ENCODE peak calls at places on chromosomes 6 and 20, in five cellular contexts. P is HFF-Myc, B is RWPE1, C is WTC11, W is AG09319. L is an unnamed sample.
A peak's percentile ranks its signal among the peaks of the same experiment; 100 is the strongest.

GRCh38 chr6:114364295-114364694 is 21.5 kb upstream of the HS3ST5 start:
- DNase-seq in B (peak; percentile 27), C (peak; percentile 21), W (no peak), P (no peak), L (no peak)

GRCh38 chr6:148200302-148200701 is 142.3 kb upstream of the SASH1 start:
- DNase-seq in W (no peak), C (no peak), P (no peak), B (no peak), L (no peak)

GRCh38 chr20:38975539-38976120 is 13.5 kb downstream of the DHX35 start:
- DNase-seq in W (no peak), C (no peak), P (no peak), B (no peak), L (no peak)

GRCh38 chr20:2742934-2743559 is 50.5 kb downstream of the EBF4 start:
- DNase-seq in W (no peak), P (peak; percentile 32), C (peak; percentile 82), B (peak; percentile 71), L (no peak)

GRCh38 chr6:149059557-149059956 is 258.0 kb upstream of the TAB2 start:
- DNase-seq in B (no peak), P (no peak), C (no peak), W (no peak), L (no peak)

GRCh38 chr20:60330461-60330860 is 372.2 kb downstream of the CDH26 start:
- DNase-seq in B (no peak), P (no peak), C (no peak), W (no peak), L (no peak)

GRCh38 chr6:63307581-63308246 is 12.1 kb downstream of the LGSN start:
- DNase-seq in C (no peak), B (peak; percentile 57), P (peak; percentile 16), W (peak; percentile 2), L (no peak)

GRCh38 chr6:166253277-166254229 is 54.6 kb downstream of the PRR18 start:
- DNase-seq in P (no peak), C (peak; percentile 45), B (peak; percentile 8), W (no peak), L (no peak)

GRCh38 chr6:20620043-20620442 is 85.8 kb downstream of the CDKAL1 start:
- DNase-seq in B (no peak), P (no peak), C (no peak), W (no peak), L (no peak)

GRCh38 chr20:41078329-41078728 is 49.7 kb downstream of the TOP1 start:
- DNase-seq in W (peak; percentile 24), C (no peak), B (peak; percentile 53), P (no peak), L (no peak)

GRCh38 chr6:33112148-33112547 is 36.4 kb downstream of the HLA-DPB1 start:
- DNase-seq in W (no peak), C (no peak), P (no peak), B (peak; percentile 84), L (no peak)

GRCh38 chr20:10780901-10781300 is 107.1 kb upstream of the JAG1 start:
- DNase-seq in W (no peak), B (no peak), P (no peak), C (no peak), L (no peak)

GRCh38 chr20:30168025-30168799 is 1089.3 kb upstream of the DEFB115 start:
- DNase-seq in B (no peak), P (no peak), W (no peak), C (no peak), L (no peak)

GRCh38 chr20:56896447-56896846 is 267.3 kb downstream of the TFAP2C start:
- DNase-seq in W (no peak), B (no peak), C (no peak), P (no peak), L (no peak)

GRCh38 chr6:9128970-9129369 is 693.6 kb upstream of the SLC35B3 start:
- DNase-seq in C (no peak), W (no peak), P (no peak), B (no peak), L (no peak)

GRCh38 chr6:122872311-122872710 is 83.3 kb downstream of the SMPDL3A start:
- DNase-seq in P (no peak), W (no peak), B (no peak), C (no peak), L (no peak)

GRCh38 chr6:168411793-168412192 is 29.2 kb upstream of the SMOC2 start:
- DNase-seq in W (no peak), P (no peak), C (no peak), B (no peak), L (no peak)

GRCh38 chr6:56259682-56260081 is 12.3 kb upstream of the COL21A1 start:
- DNase-seq in W (no peak), B (peak; percentile 25), C (no peak), P (no peak), L (no peak)

GRCh38 chr20:47263502-47264084 is 92.9 kb downstream of the ZMYND8 start:
- DNase-seq in C (no peak), W (no peak), B (no peak), P (no peak), L (no peak)

GRCh38 chr6:157552171-157552747 is 171.3 kb downstream of the ZDHHC14 start:
- DNase-seq in C (peak; percentile 83), W (no peak), P (no peak), B (peak; percentile 30), L (no peak)

GRCh38 chr6:109491207-109491938 is 8.4 kb upstream of the ZBTB24 start:
- DNase-seq in C (no peak), B (no peak), W (no peak), P (no peak), L (no peak)

DNA sequence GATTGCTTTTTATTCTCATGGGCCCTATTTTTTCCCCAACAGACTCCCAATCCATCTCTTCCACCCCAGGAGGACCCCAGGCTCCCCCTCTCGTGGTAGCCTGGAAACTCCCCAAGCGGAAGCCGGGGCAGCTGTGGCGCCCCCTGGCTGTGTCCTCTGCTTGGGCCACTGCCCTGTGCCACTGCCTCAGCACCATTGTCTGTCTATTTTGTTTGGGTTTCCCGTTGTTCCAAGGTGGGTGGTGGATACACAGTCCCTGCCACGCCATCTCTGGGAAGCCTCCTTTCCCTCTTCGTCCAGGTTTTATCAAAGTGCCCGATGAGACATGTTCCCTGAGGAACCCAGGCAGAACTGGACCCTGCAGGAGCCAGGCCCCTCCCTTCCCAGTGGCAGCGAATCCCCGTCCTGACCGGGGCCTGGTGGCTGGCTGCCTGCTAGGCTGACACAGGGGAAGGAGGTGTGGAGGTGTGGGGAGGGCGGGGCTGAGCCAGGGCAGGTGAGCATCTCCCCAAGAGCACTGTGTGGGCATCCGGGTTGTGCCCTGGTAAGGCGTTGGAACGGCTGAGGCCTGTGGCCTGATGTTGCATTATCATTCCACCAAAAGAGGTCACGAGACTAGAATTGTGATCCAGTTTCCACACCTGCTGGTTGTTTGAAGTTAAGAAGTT is 228.2 kb downstream of the CDH4 start:
- DNase-seq in B (no peak), P (no peak), C (peak; percentile 52), W (no peak), L (no peak)
- TF ChIP-seq CTCF in B (no peak), P (peak; percentile 7), C (peak; percentile 50), W (no peak), L (peak; percentile 11)

DNA sequence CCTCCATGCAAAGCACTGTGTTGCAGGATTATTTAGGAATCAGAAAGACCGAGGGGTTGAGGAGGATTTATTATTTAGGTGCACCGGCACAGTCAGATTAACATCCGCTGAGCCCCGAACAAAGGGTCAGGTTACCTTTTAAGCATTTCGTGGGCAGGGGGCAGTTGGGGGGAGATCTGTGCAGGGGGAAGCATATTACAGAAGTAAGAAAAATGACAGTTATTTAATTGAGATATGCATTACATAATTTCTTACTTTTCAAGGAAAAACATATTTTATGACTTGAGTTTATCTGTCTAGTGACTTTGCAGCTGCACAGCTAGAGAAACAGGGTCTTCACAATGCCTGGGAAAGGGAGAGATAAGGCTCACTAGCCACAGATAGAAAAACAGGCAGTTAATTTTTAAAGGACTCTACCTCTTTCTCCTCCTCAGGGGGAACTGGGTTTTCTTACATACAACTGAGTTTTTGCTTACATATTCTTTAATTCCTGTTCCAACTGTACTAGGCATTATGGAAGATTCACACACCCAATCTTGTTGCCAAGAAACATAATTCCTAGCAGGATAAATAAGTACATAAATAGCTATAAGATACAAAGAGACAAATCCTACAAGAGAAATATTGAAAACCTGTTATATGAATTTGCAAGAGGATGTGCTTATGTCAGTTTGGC is 1.7 kb upstream of the HINT3 start:
- DNase-seq in P (no peak), C (no peak), W (no peak), B (no peak), L (no peak)
- TF ChIP-seq CTCF in P (no peak), C (no peak), W (no peak), B (no peak), L (no peak)

GRCh38 chr6:150900049-150900448 is 34.5 kb downstream of the MTHFD1L start:
- DNase-seq in P (no peak), B (no peak), C (no peak), W (no peak), L (no peak)

GRCh38 chr6:150907385-150907784 is 41.9 kb downstream of the MTHFD1L start:
- DNase-seq in B (no peak), P (no peak), W (no peak), C (no peak), L (no peak)

GRCh38 chr6:150902142-150902800 is 36.8 kb downstream of the MTHFD1L start:
- DNase-seq in W (no peak), B (no peak), C (no peak), P (no peak), L (no peak)

GRCh38 chr6:150910561-150910960 is 45.1 kb downstream of the MTHFD1L start:
- DNase-seq in B (no peak), W (no peak), P (no peak), C (no peak), L (no peak)

GRCh38 chr6:150905769-150906168 is 40.3 kb downstream of the MTHFD1L start:
- DNase-seq in B (no peak), W (no peak), P (no peak), C (peak; percentile 19), L (no peak)
- TF ChIP-seq CTCF in B (peak; percentile 10), W (peak; percentile 7), P (peak; percentile 52), C (peak; percentile 62), L (peak; percentile 64)

DNA sequence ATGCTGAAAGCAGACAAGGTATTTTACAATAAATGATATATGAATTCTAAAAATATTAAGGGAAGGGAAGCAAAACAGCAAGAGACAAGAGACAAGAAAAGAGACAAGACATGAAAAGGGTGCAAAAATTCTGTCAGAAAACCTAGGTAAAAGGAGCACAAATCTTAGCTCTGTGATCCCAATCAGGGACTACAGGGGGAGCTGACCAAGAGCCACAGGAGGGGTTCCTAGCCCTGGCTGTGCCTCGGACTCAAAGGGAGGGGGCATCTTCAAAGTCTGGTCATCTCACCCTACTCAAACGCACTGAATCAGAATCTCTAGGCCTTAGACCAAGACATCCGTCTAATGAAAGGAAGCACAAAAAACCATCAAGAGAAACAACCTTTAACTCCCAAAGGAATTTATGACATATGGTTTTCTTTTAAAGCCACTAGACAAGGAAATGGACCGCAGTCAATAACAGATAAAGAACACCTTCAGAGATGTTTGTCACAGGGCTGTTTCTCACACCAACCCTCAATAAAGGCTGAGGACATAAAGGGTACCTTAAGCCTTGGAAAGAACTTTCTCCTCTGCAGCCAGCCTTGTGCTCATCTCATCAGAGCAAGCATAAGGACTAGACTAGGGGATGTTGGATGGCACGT is 130.4 kb upstream of the CDYL start:
- DNase-seq in P (no peak), C (peak; percentile 25), B (no peak), W (no peak), L (no peak)
- TF ChIP-seq CTCF in P (peak; percentile 19), C (no peak), B (no peak), W (no peak), L (peak; percentile 32)